ENCODE peak calls at places on chromosomes 7 and 10, in seven cellular contexts. P is lower lobe of right lung; C is tibial nerve; J is neuronal stem cell; A is naive thymus-derived CD4-positive, alpha-beta T cell; V is left ventricle myocardium inferior; E is osteoblast. O is an unnamed sample.

GRCh38 chr7:63043657-63044543 is 954.7 kb upstream of the ZNF722 start:
- DNase-seq in P (no peak), C (no peak), J (no peak), A (no peak), V (no peak), E (no peak), O (no peak)

GRCh38 chr10:14822879-14823755 is 14.7 kb downstream of the CDNF start:
- DNase-seq in P (no peak), C (no peak), J (peak; percentile 12), A (no peak), V (peak; percentile 17), E (peak; percentile 78), O (peak; percentile 47)

GRCh38 chr7:77498659-77499379 is 38.3 kb upstream of the PTPN12 start:
- DNase-seq in P (no peak), C (no peak), J (no peak), A (no peak), V (no peak), E (peak; percentile 34), O (no peak)

GRCh38 chr7:75571209-75571608 is 79.1 kb downstream of the SPDYE5 start:
- DNase-seq in P (no peak), C (no peak), J (no peak), A (no peak), V (no peak), E (no peak), O (no peak)

GRCh38 chr7:155961241-155962190 is 149.3 kb upstream of the SHH start:
- DNase-seq in P (peak; percentile 68), C (no peak), J (no peak), A (no peak), V (no peak), E (no peak), O (no peak)

GRCh38 chr7:44367475-44368030 is 42.2 kb upstream of the CAMK2B start:
- DNase-seq in P (no peak), C (no peak), J (no peak), A (no peak), V (no peak), E (no peak), O (no peak)

GRCh38 chr10:132714096-132714721 is 71.7 kb downstream of the NKX6-2 start:
- DNase-seq in P (peak; percentile 41), C (peak; percentile 49), J (peak; percentile 91), A (no peak), V (peak; percentile 16), E (no peak), O (no peak)

GRCh38 chr10:49282879-49283321 is 16.1 kb upstream of the C10orf71 start:
- DNase-seq in P (no peak), C (no peak), J (no peak), A (no peak), V (no peak), E (no peak), O (no peak)

GRCh38 chr7:128221929-128222403 is 19.1 kb upstream of the LEP start:
- DNase-seq in P (no peak), C (no peak), J (no peak), A (no peak), V (no peak), E (peak; percentile 77), O (no peak)

GRCh38 chr7:104106106-104106505 is 101.7 kb downstream of the ORC5 start:
- DNase-seq in P (no peak), C (no peak), J (no peak), A (no peak), V (no peak), E (no peak), O (no peak)

GRCh38 chr7:2015251-2015871 is 217.4 kb downstream of the MAD1L1 start:
- DNase-seq in P (peak; percentile 29), C (no peak), J (no peak), A (no peak), V (peak; percentile 7), E (peak; percentile 80), O (no peak)

GRCh38 chr7:141534757-141535737 is 16.2 kb upstream of the AGK start:
- DNase-seq in P (no peak), C (no peak), J (no peak), A (no peak), V (no peak), E (no peak), O (no peak)

GRCh38 chr10:61262486-61263261 is 190.5 kb downstream of the TMEM26 start:
- DNase-seq in P (no peak), C (no peak), J (no peak), A (no peak), V (no peak), E (peak; percentile 11), O (no peak)

GRCh38 chr10:1156921-1157614 is 100.9 kb downstream of the WDR37 start:
- DNase-seq in P (no peak), C (no peak), J (no peak), A (no peak), V (no peak), E (peak; percentile 54), O (no peak)

GRCh38 chr7:38222481-38223096 is 44.5 kb downstream of the STARD3NL start:
- DNase-seq in P (no peak), C (no peak), J (peak; percentile 35), A (no peak), V (no peak), E (no peak), O (peak; percentile 73)

GRCh38 chr10:64976150-64976549 is 1454.9 kb downstream of the REEP3 start:
- DNase-seq in P (no peak), C (no peak), J (no peak), A (no peak), V (no peak), E (no peak), O (no peak)

GRCh38 chr7:139362302-139362701 is 2.6 kb downstream of the LUC7L2 start:
- DNase-seq in P (no peak), C (no peak), J (no peak), A (no peak), V (no peak), E (no peak), O (no peak)

DNA sequence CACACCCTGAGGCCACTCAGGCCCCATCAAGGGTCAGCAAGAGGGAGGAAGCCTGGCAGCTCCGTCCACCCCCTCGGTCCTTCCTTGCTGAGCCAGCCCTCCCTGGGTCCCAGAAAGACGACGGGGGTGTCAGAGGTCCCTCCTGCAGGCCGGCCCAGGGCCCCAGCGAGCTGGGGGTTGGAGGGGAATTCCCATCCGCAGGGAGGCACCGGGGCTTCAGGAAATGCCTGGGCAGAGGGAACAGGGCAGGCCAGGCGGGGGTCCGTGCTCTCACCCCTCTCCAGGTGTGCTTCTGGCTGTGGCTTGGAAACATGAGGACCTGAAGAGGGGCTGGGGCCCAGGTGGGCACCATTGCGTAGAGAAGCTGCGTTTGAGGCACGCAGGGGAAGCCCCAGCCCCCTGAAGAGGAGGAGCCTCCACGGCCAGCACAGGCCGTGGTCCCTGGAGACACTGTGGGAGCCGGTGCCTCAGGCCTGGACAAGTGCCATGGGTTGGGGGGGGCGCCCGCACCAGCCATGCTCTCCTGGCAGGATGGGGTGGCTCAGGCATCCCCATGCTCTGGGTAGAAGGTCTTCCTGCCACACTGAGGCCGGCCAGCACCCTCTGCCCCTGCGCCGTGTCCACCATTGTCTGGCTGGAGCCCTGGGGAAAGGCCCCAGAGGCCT is 66.7 kb downstream of the PDGFA start:
- DNase-seq in P (no peak), C (no peak), J (no peak), A (no peak), V (no peak), E (peak; percentile 94), O (no peak)
- H3K27ac ChIP-seq in P (no peak overlapping the region), C (no peak overlapping the region), J (no peak overlapping the region), A (no peak overlapping the region), V (no peak overlapping the region), E (no peak overlapping the region), O (no peak overlapping the region)

GRCh38 chr7:22709857-22710256 is 17.1 kb upstream of the IL6 start:
- DNase-seq in P (no peak), C (no peak), J (no peak), A (no peak), V (no peak), E (no peak), O (no peak)
- H3K4me3 ChIP-seq in P (no peak overlapping the region), C (no peak overlapping the region), J (no peak overlapping the region), A (no peak overlapping the region), V (no peak overlapping the region), E (no peak overlapping the region), O (no peak overlapping the region)

GRCh38 chr10:110413049-110413783 is 84.5 kb upstream of the DUSP5 start:
- DNase-seq in P (no peak), C (no peak), J (no peak), A (no peak), V (no peak), E (no peak), O (no peak)

GRCh38 chr10:110415809-110416208 is 81.9 kb upstream of the DUSP5 start:
- DNase-seq in P (no peak), C (no peak), J (no peak), A (no peak), V (no peak), E (no peak), O (no peak)

GRCh38 chr10:110413903-110414562 is 83.7 kb upstream of the DUSP5 start:
- DNase-seq in P (no peak), C (no peak), J (no peak), A (no peak), V (no peak), E (no peak), O (no peak)

GRCh38 chr10:110416776-110417732 is 80.7 kb upstream of the DUSP5 start:
- DNase-seq in P (no peak), C (no peak), J (no peak), A (no peak), V (no peak), E (no peak), O (no peak)

GRCh38 chr10:110414563-110415309 is 83.0 kb upstream of the DUSP5 start:
- DNase-seq in P (no peak), C (no peak), J (no peak), A (peak; percentile 83), V (no peak), E (no peak), O (peak; percentile 87)
- H3K27ac ChIP-seq in P (no peak overlapping the region), C (no peak overlapping the region), J (no peak overlapping the region), A (no peak overlapping the region), V (peak overlapping the region; percentile 58), E (peak overlapping the region; percentile 1), O (peak overlapping the region; percentile 76)

GRCh38 chr7:66927348-66927948 is 6.4 kb downstream of the TMEM248 start:
- DNase-seq in P (no peak), C (no peak), J (no peak), A (no peak), V (no peak), E (no peak), O (no peak)

GRCh38 chr7:66928388-66928787 is 7.4 kb downstream of the TMEM248 start:
- DNase-seq in P (no peak), C (no peak), J (no peak), A (no peak), V (peak; percentile 22), E (no peak), O (no peak)

GRCh38 chr7:66930341-66930740 is 9.3 kb downstream of the TMEM248 start:
- DNase-seq in P (no peak), C (no peak), J (peak; percentile 44), A (no peak), V (no peak), E (peak; percentile 48), O (no peak)

GRCh38 chr7:66929170-66929569 is 8.1 kb downstream of the TMEM248 start:
- DNase-seq in P (no peak), C (no peak), J (no peak), A (no peak), V (no peak), E (no peak), O (no peak)

DNA sequence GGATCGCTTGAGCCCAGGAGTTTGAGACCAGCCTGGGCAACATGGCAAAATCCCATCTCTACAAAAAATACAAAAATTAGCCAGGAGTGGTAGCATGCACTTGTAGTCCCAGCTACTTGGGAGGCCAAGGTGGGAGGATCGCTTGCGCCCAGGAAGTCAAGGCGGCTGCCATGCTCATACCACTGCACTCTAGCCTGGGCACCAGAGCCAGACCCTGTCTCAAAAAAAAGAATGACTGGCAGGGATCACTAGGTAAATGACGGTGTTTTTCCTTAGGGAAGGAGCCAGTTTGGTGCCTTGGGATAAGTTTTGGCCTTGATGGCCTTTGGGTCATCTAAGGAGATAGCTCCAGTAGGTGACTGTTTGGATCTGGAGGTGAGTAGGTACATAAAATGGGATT is 8.9 kb downstream of the TMEM248 start:
- DNase-seq in P (no peak), C (no peak), J (no peak), A (no peak), V (no peak), E (no peak), O (no peak)
- H3K4me3 ChIP-seq in P (no peak overlapping the region), C (no peak overlapping the region), J (no peak overlapping the region), A (no peak overlapping the region), V (no peak overlapping the region), E (no peak overlapping the region), O (no peak overlapping the region)